ENCODE peak calls at places on chromosomes 12 and 14, in five cellular contexts. F is GM23338, G is GM23248, Y is hepatocyte, J is neuronal stem cell. O is an unnamed sample.

GRCh38 chr12:56143870-56144269 is 8.5 kb upstream of the MYL6B start:
- DNase-seq in F (no peak), G (no peak), Y (no peak), J (no peak), O (no peak)

GRCh38 chr14:20690848-20691640 is 2.5 kb downstream of the ANG start:
- DNase-seq in F (peak), G (peak), Y (peak), J (peak), O (peak)

GRCh38 chr12:75341873-75342272 is 7.4 kb downstream of the GLIPR1L1 start:
- DNase-seq in F (no peak), G (no peak), Y (no peak), J (no peak), O (no peak)

GRCh38 chr12:22684526-22685118 is 59.7 kb downstream of the ETNK1 start:
- DNase-seq in F (peak), G (peak), Y (peak), J (peak), O (no peak)

GRCh38 chr14:102665665-102666064 is 73.2 kb downstream of the RCOR1 start:
- DNase-seq in F (no peak), G (no peak), Y (no peak), J (no peak), O (no peak)

GRCh38 chr12:3173008-3173553 is 95.9 kb downstream of the TSPAN9 start:
- DNase-seq in F (no peak), G (no peak), Y (no peak), J (no peak), O (no peak)

GRCh38 chr14:32077081-32078029 is at the start of gene ARHGAP5:
- DNase-seq in F (peak), G (peak), Y (peak), J (peak), O (no peak)

GRCh38 chr12:94285954-94286579 is 137.7 kb downstream of the PLXNC1 start:
- DNase-seq in F (no peak), G (no peak), Y (no peak), J (no peak), O (no peak)

GRCh38 chr12:122788387-122788786 is 14.0 kb downstream of the CCDC62 start:
- DNase-seq in F (no peak), G (peak), Y (no peak), J (no peak), O (no peak)

GRCh38 chr12:117032593-117033381 is 66.4 kb downstream of the TESC start:
- DNase-seq in F (peak), G (peak), Y (no peak), J (no peak), O (no peak)

GRCh38 chr14:79708426-79708825 is 502.9 kb downstream of the DIO2 start:
- DNase-seq in F (no peak), G (no peak), Y (no peak), J (no peak), O (no peak)

GRCh38 chr14:100827751-100828447 is 2.0 kb downstream of the MEG3 start:
- DNase-seq in F (no peak), G (peak), Y (no peak), J (no peak), O (no peak)

GRCh38 chr12:119803391-119803791 is 73.7 kb downstream of the CIT start:
- DNase-seq in F (peak), G (peak), Y (peak), J (peak), O (no peak)

GRCh38 chr14:92586001-92586947 is 72.7 kb downstream of the RIN3 start:
- DNase-seq in F (no peak), G (peak), Y (peak), J (no peak), O (peak)

GRCh38 chr14:45990252-45990651 is 661.3 kb downstream of the RPL10L start:
- DNase-seq in F (peak), G (no peak), Y (no peak), J (no peak), O (no peak)

GRCh38 chr12:54663603-54664002 is 15.4 kb upstream of the DCD start:
- DNase-seq in F (no peak), G (no peak), Y (no peak), J (no peak), O (no peak)

GRCh38 chr12:55515696-55516095 is 23.5 kb downstream of the OR6C68 start:
- DNase-seq in F (peak), G (no peak), Y (no peak), J (no peak), O (no peak)

GRCh38 chr12:75437564-75437963 is 43.0 kb upstream of the GLIPR1 start:
- DNase-seq in F (no peak), G (peak), Y (no peak), J (no peak), O (no peak)

GRCh38 chr12:56082382-56082781 is 2.4 kb downstream of the ERBB3 start:
- DNase-seq in F (no peak), G (no peak), Y (no peak), J (no peak), O (no peak)

GRCh38 chr14:44626423-44626822 is 119.3 kb upstream of the FSCB start:
- DNase-seq in F (no peak), G (no peak), Y (no peak), J (no peak), O (no peak)

GRCh38 chr12:6476496-6476895 is 6.0 kb upstream of the VAMP1 start:
- DNase-seq in F (no peak), G (peak), Y (no peak), J (no peak), O (peak)

GRCh38 chr14:55255185-55255584 is 16.0 kb upstream of the FBXO34 start:
- DNase-seq in F (no peak), G (no peak), Y (no peak), J (no peak), O (no peak)

GRCh38 chr14:104665663-104666522 is 23.5 kb upstream of the INF2 start:
- DNase-seq in F (peak), G (no peak), Y (peak), J (peak), O (peak)

GRCh38 chr12:72031066-72031465 is 92.4 kb downstream of the TPH2 start:
- DNase-seq in F (no peak), G (no peak), Y (peak), J (no peak), O (no peak)

GRCh38 chr14:59627011-59627520 is 50.5 kb upstream of the CCDC175 start:
- DNase-seq in F (no peak), G (no peak), Y (no peak), J (no peak), O (no peak)

GRCh38 chr12:108935165-108935564 is 55.3 kb downstream of the DAO start:
- DNase-seq in F (no peak), G (no peak), Y (no peak), J (no peak), O (no peak)

GRCh38 chr12:118494776-118495175 is 118.4 kb downstream of the SUDS3 start:
- DNase-seq in F (no peak), G (peak), Y (no peak), J (no peak), O (no peak)

GRCh38 chr14:68510201-68510600 is 282.7 kb downstream of the ZFP36L1 start:
- DNase-seq in F (no peak), G (peak), Y (peak), J (no peak), O (no peak)

GRCh38 chr14:54669759-54670630 is 103.1 kb downstream of the SAMD4A start:
- DNase-seq in F (no peak), G (peak), Y (peak), J (no peak), O (no peak)

GRCh38 chr12:90628213-90628612 is 326.8 kb downstream of the CCER1 start:
- DNase-seq in F (no peak), G (no peak), Y (no peak), J (no peak), O (no peak)

GRCh38 chr12:47307680-47308399 is 228.1 kb upstream of the AMIGO2 start:
- DNase-seq in F (peak), G (peak), Y (peak), J (peak), O (peak)

GRCh38 chr12:100733817-100734593 is 60.6 kb upstream of the ANO4 start:
- DNase-seq in F (peak), G (peak), Y (peak), J (no peak), O (no peak)

GRCh38 chr12:71558445-71558844 is 105.2 kb downstream of the ZFC3H1 start:
- DNase-seq in F (no peak), G (peak), Y (no peak), J (no peak), O (no peak)

GRCh38 chr12:55060470-55060869 is 40.7 kb downstream of the NEUROD4 start:
- DNase-seq in F (peak), G (no peak), Y (no peak), J (no peak), O (no peak)

GRCh38 chr14:99996951-99997571 is 68.2 kb upstream of the EVL start:
- DNase-seq in F (no peak), G (peak), Y (no peak), J (no peak), O (peak)

GRCh38 chr12:3885179-3886094 is 12.2 kb upstream of the PARP11 start:
- DNase-seq in F (peak), G (peak), Y (peak), J (peak), O (no peak)

DNA sequence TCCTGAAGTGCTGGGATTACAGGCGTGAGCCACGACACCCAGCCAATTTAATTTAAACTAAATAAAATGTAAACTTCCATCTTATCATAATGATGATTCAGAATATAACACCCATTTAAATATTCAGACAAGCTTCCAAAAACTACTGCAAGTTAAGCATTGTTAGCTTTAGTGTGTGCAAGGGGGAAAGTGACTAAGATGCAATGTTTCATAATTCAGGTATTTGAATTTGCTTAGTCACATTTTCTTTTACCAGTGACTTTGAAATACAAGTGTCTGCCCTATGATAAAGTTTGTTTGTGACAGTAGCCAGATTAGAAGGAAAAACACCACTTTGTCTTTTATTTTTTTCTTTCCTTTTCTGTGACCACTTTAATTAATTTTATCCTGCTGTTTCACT is 2.2 kb upstream of the CFAP54 start:
- DNase-seq in F (no peak), G (peak), Y (no peak), J (no peak), O (peak)
- H3K4me2 ChIP-seq in F (no peak), G (peak), Y (no peak), J (no peak), O (peak)

GRCh38 chr12:4979737-4980136 is 63.9 kb upstream of the KCNA5 start:
- DNase-seq in F (no peak), G (no peak), Y (no peak), J (no peak), O (no peak)

GRCh38 chr12:4974217-4974616 is 64.5 kb downstream of the KCNA1 start:
- DNase-seq in F (no peak), G (no peak), Y (no peak), J (no peak), O (no peak)

GRCh38 chr12:4977104-4977503 is 66.6 kb upstream of the KCNA5 start:
- DNase-seq in F (no peak), G (no peak), Y (no peak), J (no peak), O (no peak)

GRCh38 chr12:4975574-4975973 is 65.9 kb downstream of the KCNA1 start:
- DNase-seq in F (peak), G (no peak), Y (no peak), J (no peak), O (no peak)

DNA sequence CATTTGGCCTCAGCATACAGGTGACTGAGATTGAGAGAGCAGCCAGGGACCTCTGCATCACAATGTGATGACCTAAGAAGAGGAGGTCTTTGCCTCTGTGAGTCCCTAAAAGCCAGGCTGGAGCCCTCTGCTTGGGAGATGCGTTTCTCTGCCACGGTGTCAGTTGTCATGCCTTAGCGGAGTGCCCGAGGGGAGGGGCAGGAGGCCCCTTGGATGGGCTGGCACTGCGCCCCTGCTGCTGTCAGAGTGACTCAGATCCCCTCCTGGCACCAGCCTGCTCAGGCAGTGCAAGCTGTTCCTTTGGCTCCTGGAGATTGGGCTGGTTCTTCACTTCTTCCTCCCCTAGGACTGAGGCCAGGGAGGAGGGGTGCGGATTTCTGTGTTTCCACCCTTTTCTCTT is 64.9 kb upstream of the KCNA5 start:
- DNase-seq in F (no peak), G (peak), Y (no peak), J (no peak), O (no peak)
- H3K4me2 ChIP-seq in F (no peak), G (no peak), Y (no peak), J (no peak), O (no peak)

GRCh38 chr12:49231881-49232650 is 32.8 kb upstream of the TUBA1C start:
- DNase-seq in F (no peak), G (no peak), Y (no peak), J (no peak), O (no peak)
- H3K4me2 ChIP-seq in F (peak), G (no peak), Y (peak), J (no peak), O (no peak)

GRCh38 chr12:110995615-110996014 is 75.2 kb upstream of the MYL2 start:
- DNase-seq in F (no peak), G (no peak), Y (no peak), J (no peak), O (no peak)
- H3K4me2 ChIP-seq in F (no peak), G (no peak), Y (no peak), J (no peak), O (no peak)

O was measured in PC-9.